ENCODE peak calls at places on chromosome 1, in four cellular contexts. M, Q, E and X are unnamed samples.

GRCh38 chr1:152870831-152871730 is 7.0 kb upstream of the SMCP start:
- DNase-seq in E (peak), M (peak), Q (peak), X (no peak)

GRCh38 chr1:966603-967295 is 467 bp downstream of the PLEKHN1 start:
- DNase-seq in M (peak), Q (peak), E (peak), X (peak)

GRCh38 chr1:117070124-117070523 is 10.0 kb downstream of the TTF2 start:
- DNase-seq in E (no peak), M (peak), Q (peak), X (no peak)

GRCh38 chr1:246647513-246647912 is 76.7 kb upstream of the SCCPDH start:
- DNase-seq in M (peak), Q (peak), E (peak), X (no peak)

GRCh38 chr1:156652131-156652991 is 10.4 kb downstream of the BCAN start:
- DNase-seq in E (peak), M (peak), Q (peak), X (no peak)

GRCh38 chr1:41041866-41042265 is 20.3 kb upstream of the SLFNL1 start:
- DNase-seq in Q (peak), M (peak), E (no peak), X (no peak)

GRCh38 chr1:164702216-164702615 is 143.2 kb downstream of the PBX1 start:
- DNase-seq in E (no peak), Q (peak), M (no peak), X (no peak)

GRCh38 chr1:69221492-69221990 is 346.2 kb upstream of the LRRC7 start:
- DNase-seq in M (peak), Q (no peak), E (peak), X (no peak)

GRCh38 chr1:224245188-224245587 is 62.1 kb downstream of the DEGS1 start:
- DNase-seq in M (peak), Q (peak), E (no peak), X (peak)

DNA sequence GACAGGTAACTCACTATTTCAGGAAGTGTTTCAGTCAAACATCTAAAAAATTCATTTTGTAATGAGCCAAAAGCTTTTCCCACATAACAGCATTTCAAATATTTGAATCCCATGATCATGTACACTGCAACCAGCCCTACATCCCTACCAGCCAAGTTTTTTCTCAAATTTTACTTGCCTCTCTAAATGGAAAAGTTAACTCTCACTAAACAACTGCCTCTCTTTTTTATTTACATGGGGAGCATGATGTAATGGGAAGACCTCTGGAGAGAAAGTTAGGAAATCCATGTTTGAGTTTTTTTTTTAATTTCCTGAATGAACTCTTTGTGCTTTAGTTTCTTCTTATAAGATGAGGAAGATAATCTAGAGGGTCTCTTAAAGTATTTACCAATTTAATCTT is 70.5 kb downstream of the TTLL7 start:
- DNase-seq in M (peak), Q (peak), E (no peak), X (no peak)
- H3K27ac ChIP-seq in M (no peak), Q (no peak), E (no peak), X (no peak)

GRCh38 chr1:109718495-109718894 is 6.4 kb downstream of the GSTM5 start:
- DNase-seq in Q (peak), M (no peak), E (no peak), X (no peak)
- TF ChIP-seq CTCF in Q (no peak), M (no peak), E (no peak), X (no peak)

GRCh38 chr1:243730499-243731150 is 119.4 kb downstream of the AKT3 start:
- DNase-seq in M (no peak), E (no peak), Q (no peak), X (no peak)
- H3K27ac ChIP-seq in M (no peak), E (no peak), Q (no peak), X (no peak)

DNA sequence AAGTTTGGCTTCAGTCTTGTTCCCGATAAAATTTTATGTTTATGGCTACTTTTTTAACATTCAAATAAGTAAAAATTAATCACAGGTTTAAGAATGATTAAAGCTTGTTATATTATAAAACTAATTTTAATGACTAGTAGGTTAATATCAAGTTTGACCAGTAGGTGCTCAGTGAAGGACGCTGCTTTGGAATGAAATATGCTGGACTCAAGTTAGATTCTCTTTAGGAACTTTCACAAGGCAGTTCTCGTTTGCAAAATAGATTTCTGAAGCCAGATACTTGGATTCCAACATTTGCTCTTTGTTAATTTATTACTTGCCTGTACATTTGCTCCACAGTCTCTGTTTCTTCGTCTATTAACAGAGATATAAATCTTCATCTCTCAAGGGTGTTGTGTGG is 432.9 kb upstream of the CHRM3 start:
- DNase-seq in M (no peak), E (no peak), Q (no peak), X (no peak)
- TF ChIP-seq CTCF in M (no peak), E (peak), Q (no peak), X (no peak)

DNA sequence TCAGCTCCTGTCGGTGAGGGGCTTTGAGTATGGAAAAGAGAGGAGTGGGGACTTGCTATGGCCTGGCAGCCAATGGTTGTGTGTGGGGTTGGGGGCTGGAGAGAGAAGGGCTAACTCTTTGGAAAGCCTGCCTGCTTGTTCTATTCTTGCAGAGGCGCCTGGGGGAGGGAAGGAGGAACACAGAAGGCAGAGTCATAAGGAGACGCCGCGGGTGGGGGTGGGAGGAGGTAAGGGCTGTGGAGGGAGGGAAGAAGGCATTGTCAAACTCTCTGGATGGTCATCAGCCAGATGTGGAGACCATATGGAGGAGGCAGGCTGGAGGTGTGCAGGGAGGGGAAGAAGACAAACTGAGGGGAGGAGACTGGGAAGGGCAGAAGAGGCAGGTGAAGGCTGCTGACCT is 70.0 kb downstream of the PLXNA2 start:
- DNase-seq in Q (no peak), M (peak), E (no peak), X (no peak)
- H3K27ac ChIP-seq in Q (no peak), M (no peak), E (no peak), X (no peak)

GRCh38 chr1:99228153-99228552 is 36.1 kb upstream of the PLPPR4 start:
- DNase-seq in Q (no peak), M (no peak), E (no peak), X (no peak)

GRCh38 chr1:99227498-99227897 is 36.8 kb upstream of the PLPPR4 start:
- DNase-seq in Q (no peak), E (no peak), M (no peak), X (no peak)

GRCh38 chr1:99230695-99231094 is 33.6 kb upstream of the PLPPR4 start:
- DNase-seq in Q (no peak), E (no peak), M (no peak), X (no peak)
- TF ChIP-seq CTCF in Q (no peak), E (no peak), M (no peak), X (no peak)

GRCh38 chr1:196387766-196388165 is 220.5 kb downstream of the KCNT2 start:
- DNase-seq in M (no peak), Q (peak), E (no peak), X (no peak)

GRCh38 chr1:196399713-196400112 is 208.5 kb downstream of the KCNT2 start:
- DNase-seq in M (no peak), E (no peak), Q (no peak), X (no peak)

GRCh38 chr1:196393282-196393681 is 215.0 kb downstream of the KCNT2 start:
- DNase-seq in E (no peak), Q (no peak), M (no peak), X (no peak)

DNA sequence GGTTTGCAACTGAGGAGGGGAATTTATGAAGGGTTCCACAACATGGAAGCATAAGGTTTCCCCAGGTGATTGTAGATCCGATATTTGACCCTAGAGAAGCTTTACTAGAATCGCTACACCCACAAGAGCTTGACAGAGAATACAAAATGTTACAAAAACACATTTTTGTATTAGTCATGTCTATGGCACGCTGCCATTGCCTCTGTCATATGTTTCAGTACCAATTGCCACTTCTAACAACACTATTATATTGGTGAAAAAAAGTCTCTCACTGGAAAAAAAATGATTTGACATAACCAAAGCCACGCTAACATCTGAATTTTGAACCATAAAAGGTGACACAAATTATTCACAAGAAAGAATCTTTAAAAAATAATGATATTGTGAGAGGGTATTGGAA is 214.5 kb downstream of the KCNT2 start:
- DNase-seq in Q (peak), E (no peak), M (peak), X (peak)
- H3K27ac ChIP-seq in Q (no peak), E (no peak), M (no peak), X (no peak)

GRCh38 chr1:83996621-83997020 is 2.3 kb downstream of the TTLL7 start:
- DNase-seq in M (peak), Q (peak), E (no peak), X (no peak)

GRCh38 chr1:83995649-83996048 is 3.3 kb downstream of the TTLL7 start:
- DNase-seq in Q (no peak), E (no peak), M (no peak), X (no peak)

GRCh38 chr1:83994111-83994510 is 4.8 kb downstream of the TTLL7 start:
- DNase-seq in Q (no peak), M (no peak), E (no peak), X (no peak)

GRCh38 chr1:83998205-83998598 is 730 bp downstream of the TTLL7 start:
- DNase-seq in E (no peak), Q (peak), M (peak), X (no peak)

GRCh38 chr1:83996175-83996574 is 2.8 kb downstream of the TTLL7 start:
- DNase-seq in M (no peak), Q (peak), E (no peak), X (no peak)
- TF ChIP-seq CTCF in M (no peak), Q (no peak), E (no peak), X (no peak)